ENCODE peak calls at places on chromosomes 5 and 9, in ten cellular contexts. E, I, O, T, Z, K, C, B, Y and H are unnamed samples.

GRCh38 chr9:14437336-14438231 is 123.6 kb upstream of the NFIB start:
- DNase-seq in O (no peak), C (no peak), T (peak), B (no peak), Y (no peak), I (no peak), E (no peak), Z (peak), K (no peak), H (no peak)

GRCh38 chr5:14590949-14591348 is 9.4 kb downstream of the OTULINL start:
- DNase-seq in E (no peak), Y (no peak), I (no peak), K (no peak), Z (no peak), T (no peak), O (no peak), B (no peak), C (no peak), H (no peak)

GRCh38 chr9:130143974-130144373 is 28.2 kb upstream of the NCS1 start:
- DNase-seq in K (peak), B (no peak), I (no peak), Z (no peak), Y (no peak), O (no peak), C (peak), T (peak), E (no peak), H (peak)

GRCh38 chr5:1312993-1313833 is 18.3 kb upstream of the TERT start:
- DNase-seq in I (no peak), T (no peak), O (no peak), E (no peak), K (no peak), C (peak), Y (peak), B (peak), Z (peak), H (no peak)

GRCh38 chr5:80408976-80409926 is 1.4 kb downstream of the ZFYVE16 start:
- DNase-seq in C (no peak), Z (no peak), T (no peak), K (no peak), Y (no peak), O (no peak), B (no peak), I (peak), E (no peak), H (peak)

GRCh38 chr9:94014845-94015244 is 59.7 kb upstream of the BARX1 start:
- DNase-seq in E (no peak), O (no peak), T (no peak), B (no peak), I (no peak), C (no peak), Y (no peak), K (no peak), Z (no peak), H (no peak)

GRCh38 chr5:89081360-89081759 is 198.4 kb upstream of the MEF2C start:
- DNase-seq in E (no peak), Y (no peak), Z (no peak), O (no peak), B (no peak), T (no peak), K (no peak), I (no peak), C (no peak), H (no peak)

GRCh38 chr5:159135896-159136531 is 36.3 kb upstream of the EBF1 start:
- DNase-seq in I (peak), T (no peak), Y (no peak), Z (no peak), B (no peak), O (no peak), C (no peak), E (peak), K (no peak), H (peak)

GRCh38 chr5:96629774-96630173 is 32.4 kb upstream of the CAST start:
- DNase-seq in Z (no peak), Y (no peak), I (peak), T (no peak), K (no peak), B (peak), C (no peak), E (peak), O (no peak), H (peak)

GRCh38 chr9:109855540-109855939 is 75.5 kb downstream of the PALM2AKAP2 start:
- DNase-seq in E (no peak), K (no peak), O (no peak), Z (no peak), Y (no peak), C (no peak), B (no peak), I (no peak), T (no peak), H (no peak)

GRCh38 chr5:74167206-74167929 is 473.2 kb downstream of the ENC1 start:
- DNase-seq in T (no peak), C (no peak), E (peak), Z (no peak), Y (no peak), B (peak), I (peak), K (no peak), O (no peak), H (peak)

GRCh38 chr9:18359335-18359734 is 114.6 kb upstream of the ADAMTSL1 start:
- DNase-seq in Z (no peak), Y (no peak), B (no peak), C (no peak), O (no peak), T (no peak), E (peak), K (no peak), I (no peak), H (peak)

DNA sequence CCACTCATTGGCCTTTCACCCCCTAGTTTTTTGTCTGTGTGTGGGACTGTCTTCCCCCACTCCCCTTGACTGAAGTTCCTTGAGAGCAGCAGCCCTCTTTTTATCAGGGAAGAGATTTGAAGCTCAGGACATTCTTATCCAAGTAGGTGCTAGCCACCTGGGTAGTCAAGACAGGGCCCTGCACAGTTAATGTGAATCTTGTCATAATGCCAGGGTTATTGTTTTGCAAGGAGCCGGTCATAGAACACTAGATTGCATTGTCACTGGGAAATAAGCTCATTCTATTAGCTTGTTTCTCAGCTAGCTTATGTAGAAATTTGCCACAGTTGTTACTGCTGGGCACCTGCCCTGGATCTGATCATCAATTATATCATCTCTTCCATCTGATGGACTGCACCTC is 256.1 kb downstream of the DOCK8 start:
- DNase-seq in Y (no peak), K (no peak), T (no peak), Z (no peak), E (no peak), C (peak), B (peak), I (no peak), O (no peak), H (no peak)
- H3K4me3 ChIP-seq in Y (peak), K (peak), T (peak), Z (no peak), E (peak), C (peak), B (peak), I (no peak), O (peak), H (peak)

DNA sequence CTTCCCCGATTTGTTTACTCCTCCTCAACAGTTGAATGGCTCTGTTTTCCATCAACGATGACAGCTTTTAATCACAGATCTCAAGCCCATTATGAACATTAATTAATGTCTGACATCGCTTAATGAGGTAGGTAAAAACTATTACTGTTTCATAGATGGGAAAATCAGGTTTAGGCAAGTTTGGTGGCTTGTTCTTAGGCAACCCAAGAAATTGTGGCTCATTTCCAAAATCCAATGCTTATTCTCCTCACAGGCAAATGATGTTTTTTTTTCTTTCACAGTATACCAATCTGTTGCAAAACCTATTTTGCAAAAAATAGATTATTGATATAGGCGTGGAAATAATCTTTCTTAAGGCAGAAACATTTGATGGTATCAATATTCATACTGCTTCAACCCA is 70.8 kb upstream of the CHD1 start:
- DNase-seq in Y (no peak), E (no peak), T (no peak), I (no peak), O (no peak), K (no peak), C (no peak), B (no peak), Z (no peak), H (no peak)
- TF ChIP-seq CTCF in Y (no peak), E (no peak), T (no peak), I (no peak), O (no peak), K (no peak), C (no peak), B (no peak), Z (no peak), H (no peak)

GRCh38 chr9:136327313-136327971 is at the start of gene GPSM1:
- DNase-seq in Z (no peak), Y (peak), O (no peak), C (peak), E (peak), K (peak), T (peak), B (no peak), I (peak), H (peak)
- H3K4me3 ChIP-seq in Z (no peak), Y (peak), O (peak), C (peak), E (peak), K (peak), T (peak), B (peak), I (peak), H (peak)

GRCh38 chr5:177601577-177602457 is 1.9 kb downstream of the B4GALT7 start:
- DNase-seq in Y (no peak), O (peak), I (peak), T (no peak), B (no peak), C (no peak), K (no peak), Z (no peak), E (no peak), H (no peak)
- TF ChIP-seq CTCF in Y (no peak), O (no peak), I (peak), T (no peak), B (no peak), C (no peak), K (peak), Z (no peak), E (no peak), H (no peak)

DNA sequence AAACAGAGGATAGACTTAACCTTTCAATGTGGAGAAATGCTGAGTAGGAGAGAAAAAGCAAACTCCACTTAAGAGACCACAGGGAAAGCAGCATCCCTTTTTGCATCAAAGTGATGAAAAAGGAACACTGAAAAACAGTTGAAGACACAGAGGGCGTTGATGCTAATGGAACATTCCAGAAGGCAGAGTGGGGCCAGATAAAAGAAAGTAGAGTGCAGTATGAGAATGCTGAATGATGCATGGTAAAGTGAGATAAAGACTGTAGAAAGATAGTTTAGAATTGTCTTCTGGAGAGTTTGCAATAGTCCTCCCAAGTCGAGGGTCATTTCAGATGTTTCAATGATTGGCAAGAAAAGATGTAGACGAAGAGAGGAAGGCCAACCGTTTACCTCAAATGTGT is 574.3 kb downstream of the PRR16 start:
- DNase-seq in I (no peak), B (no peak), Y (no peak), O (no peak), Z (no peak), K (no peak), E (no peak), C (no peak), T (no peak), H (no peak)
- H3K4me3 ChIP-seq in I (no peak), B (no peak), Y (no peak), O (no peak), Z (no peak), K (no peak), E (no peak), C (no peak), T (no peak), H (no peak)

DNA sequence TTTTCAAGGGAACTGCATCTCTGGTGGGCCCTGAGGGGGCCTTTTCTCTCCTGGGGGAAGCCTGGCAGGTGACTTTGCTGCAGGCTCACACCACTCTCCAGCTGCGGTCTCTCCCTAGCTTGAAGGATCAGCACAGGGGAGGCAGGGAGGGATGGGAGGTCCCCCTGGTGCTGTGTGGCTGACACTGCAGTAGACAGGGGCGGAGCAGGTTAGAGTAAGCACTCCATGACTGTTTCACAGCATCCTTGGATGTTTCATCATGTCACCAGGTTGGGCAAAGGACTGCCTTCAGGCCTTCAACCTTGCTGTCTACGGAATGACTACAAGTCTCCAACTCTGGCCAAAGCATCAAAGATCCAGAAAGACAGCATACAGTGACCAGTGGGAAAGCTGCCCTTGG is 470.7 kb downstream of the CDK5RAP2 start:
- DNase-seq in C (peak), O (no peak), K (no peak), B (no peak), E (no peak), T (no peak), I (no peak), Y (no peak), Z (no peak), H (no peak)
- TF ChIP-seq CTCF in C (peak), O (no peak), K (no peak), B (peak), E (no peak), T (no peak), I (no peak), Y (no peak), Z (no peak), H (no peak)

GRCh38 chr9:88682431-88682831 is 147.5 kb downstream of the NXNL2 start:
- DNase-seq in Y (no peak), E (no peak), T (no peak), K (no peak), B (no peak), Z (no peak), C (no peak), I (no peak), O (no peak), H (no peak)

GRCh38 chr9:88680505-88681160 is 145.7 kb downstream of the NXNL2 start:
- DNase-seq in O (no peak), Y (no peak), T (no peak), C (no peak), E (no peak), B (no peak), I (peak), Z (no peak), K (no peak), H (no peak)

GRCh38 chr9:88680041-88680440 is 145.1 kb downstream of the NXNL2 start:
- DNase-seq in T (no peak), K (no peak), I (no peak), Y (no peak), C (peak), B (no peak), Z (no peak), E (no peak), O (no peak), H (no peak)

GRCh38 chr9:88684046-88684445 is 149.1 kb downstream of the NXNL2 start:
- DNase-seq in C (no peak), I (peak), O (no peak), Y (no peak), K (no peak), E (no peak), T (no peak), B (no peak), Z (no peak), H (no peak)

GRCh38 chr9:88681434-88681833 is 146.5 kb downstream of the NXNL2 start:
- DNase-seq in E (no peak), C (no peak), I (no peak), K (no peak), O (no peak), Y (no peak), B (no peak), T (no peak), Z (no peak), H (no peak)
- H3K4me3 ChIP-seq in E (no peak), C (no peak), I (no peak), K (no peak), O (no peak), Y (no peak), B (no peak), T (no peak), Z (no peak), H (no peak)